ENCODE peak calls at places on chromosomes 5 and 9, in six cellular contexts. One of them, this sample, is unnamed.

GRCh38 chr5:633521-633955 is 21.4 kb downstream of the CEP72 start:
- DNase-seq in fibroblast of mammary gland: peak; percentile 78
- DNase-seq in endothelial cell: no peak
- DNase-seq in foreskin fibroblast: peak; percentile 53
- DNase-seq in right lobe of liver: peak; percentile 32
- DNase-seq in CD4-positive, alpha-beta T cell: no peak
- DNase-seq in this sample: no peak

GRCh38 chr9:114392749-114393112 is 4.9 kb upstream of the AKNA start:
- DNase-seq in foreskin fibroblast: no peak
- DNase-seq in endothelial cell: no peak
- DNase-seq in right lobe of liver: no peak
- DNase-seq in CD4-positive, alpha-beta T cell: no peak
- DNase-seq in fibroblast of mammary gland: no peak
- DNase-seq in this sample: no peak

GRCh38 chr9:136204838-136205706 is at the start of gene LHX3:
- DNase-seq in right lobe of liver: no peak
- DNase-seq in endothelial cell: peak; percentile 68
- DNase-seq in fibroblast of mammary gland: no peak
- DNase-seq in CD4-positive, alpha-beta T cell: no peak
- DNase-seq in foreskin fibroblast: peak; percentile 57
- DNase-seq in this sample: no peak

GRCh38 chr5:67366961-67367360 is 170.4 kb upstream of the CD180 start:
- DNase-seq in endothelial cell: no peak
- DNase-seq in foreskin fibroblast: no peak
- DNase-seq in CD4-positive, alpha-beta T cell: no peak
- DNase-seq in right lobe of liver: no peak
- DNase-seq in fibroblast of mammary gland: no peak
- DNase-seq in this sample: no peak

GRCh38 chr5:132657676-132658382 is at the start of gene IL13:
- DNase-seq in endothelial cell: no peak
- DNase-seq in CD4-positive, alpha-beta T cell: no peak
- DNase-seq in foreskin fibroblast: no peak
- DNase-seq in fibroblast of mammary gland: no peak
- DNase-seq in right lobe of liver: no peak
- DNase-seq in this sample: no peak

GRCh38 chr5:57410374-57411320 is 72.0 kb downstream of the ACTBL2 start:
- DNase-seq in right lobe of liver: no peak
- DNase-seq in endothelial cell: no peak
- DNase-seq in foreskin fibroblast: no peak
- DNase-seq in CD4-positive, alpha-beta T cell: no peak
- DNase-seq in fibroblast of mammary gland: no peak
- DNase-seq in this sample: no peak

GRCh38 chr9:89372979-89373378 is 54.7 kb downstream of the SECISBP2 start:
- DNase-seq in foreskin fibroblast: no peak
- DNase-seq in endothelial cell: no peak
- DNase-seq in fibroblast of mammary gland: no peak
- DNase-seq in right lobe of liver: no peak
- DNase-seq in CD4-positive, alpha-beta T cell: no peak
- DNase-seq in this sample: no peak

GRCh38 chr9:109906766-109907382 is 126.9 kb downstream of the PALM2AKAP2 start:
- DNase-seq in right lobe of liver: no peak
- DNase-seq in CD4-positive, alpha-beta T cell: no peak
- DNase-seq in fibroblast of mammary gland: peak; percentile 30
- DNase-seq in endothelial cell: no peak
- DNase-seq in foreskin fibroblast: peak; percentile 74
- DNase-seq in this sample: no peak

GRCh38 chr5:66828551-66829421 is 232.6 kb downstream of the MAST4 start:
- DNase-seq in endothelial cell: peak; percentile 65
- DNase-seq in foreskin fibroblast: peak; percentile 83
- DNase-seq in CD4-positive, alpha-beta T cell: peak; percentile 52
- DNase-seq in fibroblast of mammary gland: peak; percentile 64
- DNase-seq in right lobe of liver: peak; percentile 51
- DNase-seq in this sample: peak; percentile 14

GRCh38 chr5:96952118-96952750 is 16.4 kb downstream of the LNPEP start:
- DNase-seq in endothelial cell: no peak
- DNase-seq in fibroblast of mammary gland: no peak
- DNase-seq in right lobe of liver: no peak
- DNase-seq in foreskin fibroblast: peak; percentile 31
- DNase-seq in CD4-positive, alpha-beta T cell: no peak
- DNase-seq in this sample: no peak

GRCh38 chr5:171494452-171495121 is 75.1 kb downstream of the FGF18 start:
- DNase-seq in endothelial cell: no peak
- DNase-seq in right lobe of liver: no peak
- DNase-seq in foreskin fibroblast: peak; percentile 91
- DNase-seq in fibroblast of mammary gland: peak; percentile 92
- DNase-seq in CD4-positive, alpha-beta T cell: no peak
- DNase-seq in this sample: peak; percentile 53

GRCh38 chr5:133383580-133383939 is 228.8 kb downstream of the FSTL4 start:
- DNase-seq in foreskin fibroblast: no peak
- DNase-seq in CD4-positive, alpha-beta T cell: no peak
- DNase-seq in right lobe of liver: no peak
- DNase-seq in fibroblast of mammary gland: no peak
- DNase-seq in endothelial cell: no peak
- DNase-seq in this sample: no peak

GRCh38 chr9:124270504-124271335 is 13.0 kb downstream of the NEK6 start:
- DNase-seq in endothelial cell: no peak
- DNase-seq in CD4-positive, alpha-beta T cell: no peak
- DNase-seq in fibroblast of mammary gland: no peak
- DNase-seq in foreskin fibroblast: no peak
- DNase-seq in right lobe of liver: peak; percentile 88
- DNase-seq in this sample: no peak

GRCh38 chr5:16508730-16509531 is 43.3 kb upstream of the ZNF622 start:
- DNase-seq in foreskin fibroblast: no peak
- DNase-seq in fibroblast of mammary gland: peak; percentile 4
- DNase-seq in endothelial cell: no peak
- DNase-seq in CD4-positive, alpha-beta T cell: no peak
- DNase-seq in right lobe of liver: peak; percentile 92
- DNase-seq in this sample: peak; percentile 74

GRCh38 chr5:151719228-151719861 is 32.6 kb upstream of the SPARC start:
- DNase-seq in CD4-positive, alpha-beta T cell: no peak
- DNase-seq in right lobe of liver: no peak
- DNase-seq in endothelial cell: peak; percentile 51
- DNase-seq in foreskin fibroblast: peak; percentile 72
- DNase-seq in fibroblast of mammary gland: peak; percentile 73
- DNase-seq in this sample: peak; percentile 49

GRCh38 chr5:157464518-157465171 is 4.6 kb downstream of the NIPAL4 start:
- DNase-seq in endothelial cell: no peak
- DNase-seq in fibroblast of mammary gland: peak; percentile 95
- DNase-seq in right lobe of liver: no peak
- DNase-seq in foreskin fibroblast: peak; percentile 92
- DNase-seq in CD4-positive, alpha-beta T cell: no peak
- DNase-seq in this sample: peak; percentile 71

DNA sequence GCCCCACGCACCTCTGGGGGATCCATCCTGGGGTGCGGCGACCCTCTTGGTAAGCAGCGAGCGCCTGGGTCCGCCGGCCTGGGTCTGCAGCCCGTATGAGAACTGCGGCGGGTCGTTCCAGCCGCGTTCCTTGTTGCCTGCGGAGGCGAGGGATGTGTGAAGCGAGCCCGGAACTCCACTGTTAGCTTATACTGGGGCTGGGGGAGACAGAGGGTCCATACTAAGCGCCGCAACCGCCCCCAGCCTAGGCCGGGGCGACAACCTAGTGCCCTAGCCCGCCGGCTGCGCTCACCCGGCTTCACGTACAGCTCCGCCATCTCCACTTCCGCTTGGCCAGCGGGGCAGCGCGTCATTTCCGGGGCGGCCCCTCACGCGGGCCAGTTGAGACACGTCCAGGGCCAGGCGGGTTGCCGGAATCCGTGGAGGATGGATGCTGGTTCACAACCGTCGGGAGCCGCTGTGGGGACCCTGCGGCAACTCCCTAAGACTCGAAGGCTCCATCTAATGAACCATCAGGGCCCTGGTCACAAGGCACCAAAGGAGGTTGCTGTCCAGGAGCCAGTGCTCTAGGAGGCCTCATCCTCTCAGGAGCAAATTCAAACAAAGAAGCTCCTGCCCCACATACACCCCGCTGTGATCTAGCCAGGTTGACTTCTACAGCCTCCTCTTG is at the start of gene SRA1:
- DNase-seq in foreskin fibroblast: peak; percentile 97
- DNase-seq in CD4-positive, alpha-beta T cell: peak; percentile 65
- DNase-seq in right lobe of liver: peak; percentile 95
- DNase-seq in endothelial cell: peak; percentile 88
- DNase-seq in fibroblast of mammary gland: peak; percentile 83
- DNase-seq in this sample: peak; percentile 97
- TF ChIP-seq CTCF in foreskin fibroblast: no peak
- TF ChIP-seq CTCF in CD4-positive, alpha-beta T cell: no peak
- TF ChIP-seq CTCF in right lobe of liver: no peak
- TF ChIP-seq CTCF in endothelial cell: no peak
- TF ChIP-seq CTCF in fibroblast of mammary gland: no peak
- TF ChIP-seq CTCF in this sample: no peak

DNA sequence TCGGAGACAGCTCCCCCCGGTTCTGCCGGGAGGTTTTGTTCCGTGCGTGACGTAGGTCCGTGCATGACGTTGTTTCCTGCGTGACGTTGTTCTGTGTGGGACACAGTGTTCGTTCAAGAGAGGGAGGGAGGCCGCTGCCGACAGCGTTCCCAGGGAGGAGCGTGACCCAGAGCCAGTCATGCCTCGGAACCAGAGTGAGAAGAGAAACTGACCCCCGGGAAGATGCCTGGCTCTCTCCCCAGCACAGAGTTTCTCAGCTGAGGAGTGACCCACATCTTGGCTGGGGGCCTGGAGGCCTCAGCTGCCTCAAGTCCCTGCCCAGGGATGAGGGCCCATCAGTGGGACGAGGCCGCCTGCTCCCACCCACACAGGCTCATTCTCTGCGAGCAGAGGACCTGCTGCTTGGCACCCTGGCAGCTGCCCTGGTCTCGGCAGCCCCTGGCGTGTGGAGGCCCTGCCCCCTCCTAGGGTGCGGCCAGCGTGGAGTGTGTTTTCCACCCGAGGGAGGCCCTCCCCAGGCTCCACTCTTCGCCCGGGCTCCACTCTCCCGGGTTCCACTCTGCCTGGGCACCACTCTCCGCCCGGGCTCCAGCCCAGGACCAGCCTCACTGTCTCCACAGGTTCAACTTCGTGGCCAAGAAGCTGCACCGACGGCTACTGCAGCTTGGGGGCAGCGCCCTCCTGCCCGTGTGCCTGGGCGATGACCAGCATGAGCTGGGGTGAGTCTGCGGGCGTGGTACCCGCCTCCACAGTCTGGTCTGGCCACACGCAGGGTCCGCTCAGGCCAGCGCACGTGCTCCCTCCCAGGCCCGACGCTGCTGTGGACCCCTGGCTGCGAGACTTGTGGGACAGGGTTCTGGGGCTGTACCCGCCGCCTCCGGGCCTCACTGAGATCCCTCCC is 7.9 kb downstream of the NDOR1 start:
- DNase-seq in CD4-positive, alpha-beta T cell: no peak
- DNase-seq in fibroblast of mammary gland: peak; percentile 62
- DNase-seq in foreskin fibroblast: no peak
- DNase-seq in right lobe of liver: no peak
- DNase-seq in endothelial cell: no peak
- DNase-seq in this sample: no peak
- TF ChIP-seq CTCF in CD4-positive, alpha-beta T cell: no peak
- TF ChIP-seq CTCF in fibroblast of mammary gland: no peak
- TF ChIP-seq CTCF in foreskin fibroblast: no peak
- TF ChIP-seq CTCF in right lobe of liver: no peak
- TF ChIP-seq CTCF in endothelial cell: no peak
- TF ChIP-seq CTCF in this sample: no peak

GRCh38 chr9:6126377-6126776 is 89.2 kb upstream of the IL33 start:
- DNase-seq in CD4-positive, alpha-beta T cell: no peak
- DNase-seq in right lobe of liver: no peak
- DNase-seq in foreskin fibroblast: no peak
- DNase-seq in fibroblast of mammary gland: no peak
- DNase-seq in endothelial cell: no peak
- DNase-seq in this sample: no peak
- TF ChIP-seq CTCF in CD4-positive, alpha-beta T cell: no peak
- TF ChIP-seq CTCF in right lobe of liver: no peak
- TF ChIP-seq CTCF in foreskin fibroblast: no peak
- TF ChIP-seq CTCF in fibroblast of mammary gland: no peak
- TF ChIP-seq CTCF in endothelial cell: no peak
- TF ChIP-seq CTCF in this sample: no peak

GRCh38 chr9:108511200-108511756 is 344.5 kb downstream of the ACTL7B start:
- DNase-seq in CD4-positive, alpha-beta T cell: no peak
- DNase-seq in endothelial cell: no peak
- DNase-seq in right lobe of liver: no peak
- DNase-seq in foreskin fibroblast: peak; percentile 90
- DNase-seq in fibroblast of mammary gland: peak; percentile 98
- DNase-seq in this sample: no peak

GRCh38 chr9:108517591-108518365 is 338.0 kb downstream of the ACTL7B start:
- DNase-seq in endothelial cell: no peak
- DNase-seq in fibroblast of mammary gland: peak; percentile 18
- DNase-seq in foreskin fibroblast: no peak
- DNase-seq in right lobe of liver: no peak
- DNase-seq in CD4-positive, alpha-beta T cell: no peak
- DNase-seq in this sample: no peak

GRCh38 chr9:108515856-108516255 is 339.9 kb downstream of the ACTL7B start:
- DNase-seq in foreskin fibroblast: no peak
- DNase-seq in fibroblast of mammary gland: no peak
- DNase-seq in endothelial cell: no peak
- DNase-seq in CD4-positive, alpha-beta T cell: no peak
- DNase-seq in right lobe of liver: no peak
- DNase-seq in this sample: no peak

GRCh38 chr9:108516391-108516790 is 339.4 kb downstream of the ACTL7B start:
- DNase-seq in right lobe of liver: no peak
- DNase-seq in fibroblast of mammary gland: no peak
- DNase-seq in CD4-positive, alpha-beta T cell: no peak
- DNase-seq in endothelial cell: no peak
- DNase-seq in foreskin fibroblast: no peak
- DNase-seq in this sample: no peak

DNA sequence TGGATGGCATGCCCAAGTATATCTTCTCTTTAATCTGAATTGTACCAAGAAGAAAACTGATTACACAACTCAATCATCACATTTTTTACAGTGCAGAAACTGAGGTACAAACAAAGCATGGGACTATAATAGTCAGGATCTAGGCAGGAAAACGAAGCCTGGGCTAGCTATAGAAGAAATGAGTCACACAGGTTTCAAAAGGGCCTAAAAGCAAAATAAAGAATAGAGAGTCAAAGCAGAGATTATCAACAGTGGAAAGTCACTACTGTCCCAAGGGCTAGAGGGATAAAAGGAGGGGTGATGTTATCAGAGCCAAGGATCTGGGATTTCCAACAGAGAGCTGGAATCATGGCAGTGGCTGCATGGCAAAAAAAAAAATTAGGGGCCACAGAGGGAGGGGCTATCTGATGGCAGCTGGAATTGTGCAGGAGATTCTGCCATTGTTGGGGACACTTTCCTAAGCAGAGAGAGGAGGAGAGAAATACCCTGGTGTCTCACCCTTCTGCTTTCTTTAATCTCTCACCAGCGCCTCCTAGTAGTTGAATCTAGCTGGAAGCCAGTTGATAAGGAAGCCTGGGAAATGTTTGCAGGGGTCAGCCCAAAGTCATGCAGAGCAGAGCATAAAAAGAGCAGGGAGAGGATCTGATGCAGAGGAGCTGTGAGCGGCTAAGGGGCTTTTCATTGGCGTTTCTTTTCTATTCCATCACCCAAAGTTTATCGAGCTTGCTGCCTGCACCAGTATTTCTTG is 343.2 kb downstream of the ACTL7B start:
- DNase-seq in foreskin fibroblast: peak; percentile 40
- DNase-seq in CD4-positive, alpha-beta T cell: no peak
- DNase-seq in right lobe of liver: no peak
- DNase-seq in endothelial cell: no peak
- DNase-seq in fibroblast of mammary gland: peak; percentile 33
- DNase-seq in this sample: no peak
- TF ChIP-seq CTCF in foreskin fibroblast: no peak
- TF ChIP-seq CTCF in CD4-positive, alpha-beta T cell: no peak
- TF ChIP-seq CTCF in right lobe of liver: no peak
- TF ChIP-seq CTCF in endothelial cell: no peak
- TF ChIP-seq CTCF in fibroblast of mammary gland: no peak
- TF ChIP-seq CTCF in this sample: no peak

GRCh38 chr5:123554601-123555000 is 42.6 kb downstream of the CSNK1G3 start:
- DNase-seq in right lobe of liver: no peak
- DNase-seq in foreskin fibroblast: no peak
- DNase-seq in endothelial cell: no peak
- DNase-seq in CD4-positive, alpha-beta T cell: no peak
- DNase-seq in fibroblast of mammary gland: no peak
- DNase-seq in this sample: no peak
- TF ChIP-seq CTCF in right lobe of liver: no peak
- TF ChIP-seq CTCF in foreskin fibroblast: no peak
- TF ChIP-seq CTCF in endothelial cell: no peak
- TF ChIP-seq CTCF in CD4-positive, alpha-beta T cell: no peak
- TF ChIP-seq CTCF in fibroblast of mammary gland: no peak
- TF ChIP-seq CTCF in this sample: no peak